ENCODE peak calls at places on chromosomes 12 and 14, in eight cellular contexts. One of them, this sample, is unnamed.

GRCh38 chr12:116929885-116930284 is 19.1 kb downstream of the FBXW8 start:
- DNase-seq in cardiac muscle cell: no peak
- DNase-seq in stimulated activated CD8-positive, alpha-beta memory T cell treated with anti-CD3 and anti-CD28 coated beads, Interleukin-2, amount 100 ng/mL, for 1 hour: no peak
- DNase-seq in H7: no peak
- DNase-seq in T-cell: no peak
- DNase-seq in tibial artery: no peak
- DNase-seq in NCI-H2081 treated with DMSO at 0.1 percent for 48 hours: no peak
- DNase-seq in stromal cell of bone marrow: no peak
- DNase-seq in this sample: no peak

GRCh38 chr12:100877776-100878175 is 83.2 kb downstream of the ANO4 start:
- DNase-seq in cardiac muscle cell: no peak
- DNase-seq in stimulated activated CD8-positive, alpha-beta memory T cell treated with anti-CD3 and anti-CD28 coated beads, Interleukin-2, amount 100 ng/mL, for 1 hour: no peak
- DNase-seq in H7: no peak
- DNase-seq in T-cell: no peak
- DNase-seq in tibial artery: no peak
- DNase-seq in NCI-H2081 treated with DMSO at 0.1 percent for 48 hours: no peak
- DNase-seq in stromal cell of bone marrow: no peak
- DNase-seq in this sample: no peak

GRCh38 chr12:126493366-126494108 is 1428.3 kb downstream of the AACS start:
- DNase-seq in cardiac muscle cell: no peak
- DNase-seq in stimulated activated CD8-positive, alpha-beta memory T cell treated with anti-CD3 and anti-CD28 coated beads, Interleukin-2, amount 100 ng/mL, for 1 hour: no peak
- DNase-seq in H7: no peak
- DNase-seq in T-cell: no peak
- DNase-seq in tibial artery: no peak
- DNase-seq in NCI-H2081 treated with DMSO at 0.1 percent for 48 hours: no peak
- DNase-seq in stromal cell of bone marrow: peak; percentile 26
- DNase-seq in this sample: no peak

GRCh38 chr12:6461401-6462233 is 8.9 kb downstream of the VAMP1 start:
- DNase-seq in cardiac muscle cell: no peak
- DNase-seq in stimulated activated CD8-positive, alpha-beta memory T cell treated with anti-CD3 and anti-CD28 coated beads, Interleukin-2, amount 100 ng/mL, for 1 hour: peak; percentile 62
- DNase-seq in H7: no peak
- DNase-seq in T-cell: peak; percentile 77
- DNase-seq in tibial artery: peak; percentile 58
- DNase-seq in NCI-H2081 treated with DMSO at 0.1 percent for 48 hours: no peak
- DNase-seq in stromal cell of bone marrow: no peak
- DNase-seq in this sample: peak; percentile 86

GRCh38 chr12:63978519-63978918 is 134.0 kb downstream of the SRGAP1 start:
- DNase-seq in cardiac muscle cell: no peak
- DNase-seq in stimulated activated CD8-positive, alpha-beta memory T cell treated with anti-CD3 and anti-CD28 coated beads, Interleukin-2, amount 100 ng/mL, for 1 hour: no peak
- DNase-seq in H7: no peak
- DNase-seq in T-cell: no peak
- DNase-seq in tibial artery: no peak
- DNase-seq in NCI-H2081 treated with DMSO at 0.1 percent for 48 hours: no peak
- DNase-seq in stromal cell of bone marrow: peak; percentile 24
- DNase-seq in this sample: no peak

GRCh38 chr12:14910090-14910915 is 24.6 kb upstream of the MGP start:
- DNase-seq in cardiac muscle cell: no peak
- DNase-seq in stimulated activated CD8-positive, alpha-beta memory T cell treated with anti-CD3 and anti-CD28 coated beads, Interleukin-2, amount 100 ng/mL, for 1 hour: no peak
- DNase-seq in H7: no peak
- DNase-seq in T-cell: no peak
- DNase-seq in tibial artery: no peak
- DNase-seq in NCI-H2081 treated with DMSO at 0.1 percent for 48 hours: no peak
- DNase-seq in stromal cell of bone marrow: no peak
- DNase-seq in this sample: no peak

GRCh38 chr12:88870000-88870737 is 289.9 kb upstream of the KITLG start:
- DNase-seq in cardiac muscle cell: no peak
- DNase-seq in stimulated activated CD8-positive, alpha-beta memory T cell treated with anti-CD3 and anti-CD28 coated beads, Interleukin-2, amount 100 ng/mL, for 1 hour: no peak
- DNase-seq in H7: no peak
- DNase-seq in T-cell: no peak
- DNase-seq in tibial artery: no peak
- DNase-seq in NCI-H2081 treated with DMSO at 0.1 percent for 48 hours: no peak
- DNase-seq in stromal cell of bone marrow: peak; percentile 73
- DNase-seq in this sample: no peak

GRCh38 chr12:64187794-64188193 is 34.3 kb downstream of the KICS2 start:
- DNase-seq in cardiac muscle cell: no peak
- DNase-seq in stimulated activated CD8-positive, alpha-beta memory T cell treated with anti-CD3 and anti-CD28 coated beads, Interleukin-2, amount 100 ng/mL, for 1 hour: no peak
- DNase-seq in H7: no peak
- DNase-seq in T-cell: no peak
- DNase-seq in tibial artery: no peak
- DNase-seq in NCI-H2081 treated with DMSO at 0.1 percent for 48 hours: no peak
- DNase-seq in stromal cell of bone marrow: no peak
- DNase-seq in this sample: no peak

GRCh38 chr14:78598046-78598652 is 428.0 kb downstream of the NRXN3 start:
- DNase-seq in cardiac muscle cell: peak; percentile 84
- DNase-seq in stimulated activated CD8-positive, alpha-beta memory T cell treated with anti-CD3 and anti-CD28 coated beads, Interleukin-2, amount 100 ng/mL, for 1 hour: no peak
- DNase-seq in H7: peak; percentile 76
- DNase-seq in T-cell: peak; percentile 13
- DNase-seq in tibial artery: peak; percentile 25
- DNase-seq in NCI-H2081 treated with DMSO at 0.1 percent for 48 hours: no peak
- DNase-seq in stromal cell of bone marrow: no peak
- DNase-seq in this sample: no peak

GRCh38 chr14:33432407-33433023 is 493.8 kb downstream of the NPAS3 start:
- DNase-seq in cardiac muscle cell: peak; percentile 39
- DNase-seq in stimulated activated CD8-positive, alpha-beta memory T cell treated with anti-CD3 and anti-CD28 coated beads, Interleukin-2, amount 100 ng/mL, for 1 hour: no peak
- DNase-seq in H7: no peak
- DNase-seq in T-cell: no peak
- DNase-seq in tibial artery: no peak
- DNase-seq in NCI-H2081 treated with DMSO at 0.1 percent for 48 hours: peak; percentile 15
- DNase-seq in stromal cell of bone marrow: peak; percentile 4
- DNase-seq in this sample: no peak

GRCh38 chr14:64569108-64570045 is 19.6 kb downstream of the PPP1R36 start:
- DNase-seq in cardiac muscle cell: no peak
- DNase-seq in stimulated activated CD8-positive, alpha-beta memory T cell treated with anti-CD3 and anti-CD28 coated beads, Interleukin-2, amount 100 ng/mL, for 1 hour: no peak
- DNase-seq in H7: no peak
- DNase-seq in T-cell: no peak
- DNase-seq in tibial artery: peak; percentile 74
- DNase-seq in NCI-H2081 treated with DMSO at 0.1 percent for 48 hours: no peak
- DNase-seq in stromal cell of bone marrow: peak; percentile 71
- DNase-seq in this sample: no peak

GRCh38 chr12:51341259-51342007 is 5.0 kb downstream of the CELA1 start:
- DNase-seq in cardiac muscle cell: peak; percentile 83
- DNase-seq in stimulated activated CD8-positive, alpha-beta memory T cell treated with anti-CD3 and anti-CD28 coated beads, Interleukin-2, amount 100 ng/mL, for 1 hour: peak; percentile 54
- DNase-seq in H7: peak; percentile 79
- DNase-seq in T-cell: peak; percentile 75
- DNase-seq in tibial artery: peak; percentile 70
- DNase-seq in NCI-H2081 treated with DMSO at 0.1 percent for 48 hours: peak; percentile 17
- DNase-seq in stromal cell of bone marrow: no peak
- DNase-seq in this sample: peak; percentile 65

GRCh38 chr12:69610126-69610525 is 581 bp downstream of the LRRC10 start:
- DNase-seq in cardiac muscle cell: no peak
- DNase-seq in stimulated activated CD8-positive, alpha-beta memory T cell treated with anti-CD3 and anti-CD28 coated beads, Interleukin-2, amount 100 ng/mL, for 1 hour: no peak
- DNase-seq in H7: no peak
- DNase-seq in T-cell: no peak
- DNase-seq in tibial artery: no peak
- DNase-seq in NCI-H2081 treated with DMSO at 0.1 percent for 48 hours: no peak
- DNase-seq in stromal cell of bone marrow: no peak
- DNase-seq in this sample: no peak

GRCh38 chr14:35197015-35197414 is 74.7 kb downstream of the PRORP start:
- DNase-seq in cardiac muscle cell: no peak
- DNase-seq in stimulated activated CD8-positive, alpha-beta memory T cell treated with anti-CD3 and anti-CD28 coated beads, Interleukin-2, amount 100 ng/mL, for 1 hour: no peak
- DNase-seq in H7: no peak
- DNase-seq in T-cell: no peak
- DNase-seq in tibial artery: no peak
- DNase-seq in NCI-H2081 treated with DMSO at 0.1 percent for 48 hours: no peak
- DNase-seq in stromal cell of bone marrow: peak; percentile 54
- DNase-seq in this sample: no peak

GRCh38 chr12:65960820-65961691 is 136.8 kb downstream of the HMGA2 start:
- DNase-seq in cardiac muscle cell: no peak
- DNase-seq in stimulated activated CD8-positive, alpha-beta memory T cell treated with anti-CD3 and anti-CD28 coated beads, Interleukin-2, amount 100 ng/mL, for 1 hour: no peak
- DNase-seq in H7: no peak
- DNase-seq in T-cell: no peak
- DNase-seq in tibial artery: no peak
- DNase-seq in NCI-H2081 treated with DMSO at 0.1 percent for 48 hours: no peak
- DNase-seq in stromal cell of bone marrow: no peak
- DNase-seq in this sample: no peak

GRCh38 chr14:103281496-103282231 is 52.4 kb upstream of the EIF5 start:
- DNase-seq in cardiac muscle cell: peak; percentile 74
- DNase-seq in stimulated activated CD8-positive, alpha-beta memory T cell treated with anti-CD3 and anti-CD28 coated beads, Interleukin-2, amount 100 ng/mL, for 1 hour: no peak
- DNase-seq in H7: peak; percentile 87
- DNase-seq in T-cell: no peak
- DNase-seq in tibial artery: no peak
- DNase-seq in NCI-H2081 treated with DMSO at 0.1 percent for 48 hours: no peak
- DNase-seq in stromal cell of bone marrow: no peak
- DNase-seq in this sample: no peak

GRCh38 chr12:40792792-40793386 is 100.7 kb downstream of the CNTN1 start:
- DNase-seq in cardiac muscle cell: no peak
- DNase-seq in stimulated activated CD8-positive, alpha-beta memory T cell treated with anti-CD3 and anti-CD28 coated beads, Interleukin-2, amount 100 ng/mL, for 1 hour: no peak
- DNase-seq in H7: no peak
- DNase-seq in T-cell: no peak
- DNase-seq in tibial artery: no peak
- DNase-seq in NCI-H2081 treated with DMSO at 0.1 percent for 48 hours: no peak
- DNase-seq in stromal cell of bone marrow: no peak
- DNase-seq in this sample: no peak

GRCh38 chr12:57226588-57227314 is 2.8 kb upstream of the SHMT2 start:
- DNase-seq in cardiac muscle cell: no peak
- DNase-seq in stimulated activated CD8-positive, alpha-beta memory T cell treated with anti-CD3 and anti-CD28 coated beads, Interleukin-2, amount 100 ng/mL, for 1 hour: no peak
- DNase-seq in H7: peak; percentile 91
- DNase-seq in T-cell: no peak
- DNase-seq in tibial artery: no peak
- DNase-seq in NCI-H2081 treated with DMSO at 0.1 percent for 48 hours: no peak
- DNase-seq in stromal cell of bone marrow: no peak
- DNase-seq in this sample: no peak

GRCh38 chr12:28014196-28014595 is 41.7 kb upstream of the PTHLH start:
- DNase-seq in cardiac muscle cell: no peak
- DNase-seq in stimulated activated CD8-positive, alpha-beta memory T cell treated with anti-CD3 and anti-CD28 coated beads, Interleukin-2, amount 100 ng/mL, for 1 hour: no peak
- DNase-seq in H7: no peak
- DNase-seq in T-cell: no peak
- DNase-seq in tibial artery: no peak
- DNase-seq in NCI-H2081 treated with DMSO at 0.1 percent for 48 hours: no peak
- DNase-seq in stromal cell of bone marrow: no peak
- DNase-seq in this sample: no peak

GRCh38 chr14:73418227-73418626 is 40.1 kb downstream of the NUMB start:
- DNase-seq in cardiac muscle cell: no peak
- DNase-seq in stimulated activated CD8-positive, alpha-beta memory T cell treated with anti-CD3 and anti-CD28 coated beads, Interleukin-2, amount 100 ng/mL, for 1 hour: no peak
- DNase-seq in H7: no peak
- DNase-seq in T-cell: no peak
- DNase-seq in tibial artery: no peak
- DNase-seq in NCI-H2081 treated with DMSO at 0.1 percent for 48 hours: no peak
- DNase-seq in stromal cell of bone marrow: no peak
- DNase-seq in this sample: no peak

GRCh38 chr12:52506858-52507715 is 13.1 kb downstream of the KRT5 start:
- DNase-seq in cardiac muscle cell: peak; percentile 69
- DNase-seq in stimulated activated CD8-positive, alpha-beta memory T cell treated with anti-CD3 and anti-CD28 coated beads, Interleukin-2, amount 100 ng/mL, for 1 hour: no peak
- DNase-seq in H7: peak; percentile 73
- DNase-seq in T-cell: no peak
- DNase-seq in tibial artery: no peak
- DNase-seq in NCI-H2081 treated with DMSO at 0.1 percent for 48 hours: no peak
- DNase-seq in stromal cell of bone marrow: peak; percentile 36
- DNase-seq in this sample: no peak

GRCh38 chr12:91355150-91356006 is 172.8 kb upstream of the DCN start:
- DNase-seq in cardiac muscle cell: peak; percentile 74
- DNase-seq in stimulated activated CD8-positive, alpha-beta memory T cell treated with anti-CD3 and anti-CD28 coated beads, Interleukin-2, amount 100 ng/mL, for 1 hour: no peak
- DNase-seq in H7: peak; percentile 12
- DNase-seq in T-cell: peak; percentile 32
- DNase-seq in tibial artery: peak; percentile 68
- DNase-seq in NCI-H2081 treated with DMSO at 0.1 percent for 48 hours: no peak
- DNase-seq in stromal cell of bone marrow: peak; percentile 71
- DNase-seq in this sample: no peak

GRCh38 chr14:106848330-106849121 is 1322.1 kb downstream of the TMEM121 start:
- DNase-seq in cardiac muscle cell: no peak
- DNase-seq in stimulated activated CD8-positive, alpha-beta memory T cell treated with anti-CD3 and anti-CD28 coated beads, Interleukin-2, amount 100 ng/mL, for 1 hour: no peak
- DNase-seq in H7: no peak
- DNase-seq in T-cell: no peak
- DNase-seq in tibial artery: no peak
- DNase-seq in NCI-H2081 treated with DMSO at 0.1 percent for 48 hours: no peak
- DNase-seq in stromal cell of bone marrow: no peak
- DNase-seq in this sample: no peak

GRCh38 chr14:58812050-58812690 is 174.4 kb downstream of the DACT1 start:
- DNase-seq in cardiac muscle cell: no peak
- DNase-seq in stimulated activated CD8-positive, alpha-beta memory T cell treated with anti-CD3 and anti-CD28 coated beads, Interleukin-2, amount 100 ng/mL, for 1 hour: no peak
- DNase-seq in H7: no peak
- DNase-seq in T-cell: no peak
- DNase-seq in tibial artery: no peak
- DNase-seq in NCI-H2081 treated with DMSO at 0.1 percent for 48 hours: no peak
- DNase-seq in stromal cell of bone marrow: no peak
- DNase-seq in this sample: no peak

GRCh38 chr14:61343991-61344405 is 22.6 kb downstream of the PRKCH start:
- DNase-seq in cardiac muscle cell: no peak
- DNase-seq in stimulated activated CD8-positive, alpha-beta memory T cell treated with anti-CD3 and anti-CD28 coated beads, Interleukin-2, amount 100 ng/mL, for 1 hour: no peak
- DNase-seq in H7: no peak
- DNase-seq in T-cell: no peak
- DNase-seq in tibial artery: no peak
- DNase-seq in NCI-H2081 treated with DMSO at 0.1 percent for 48 hours: no peak
- DNase-seq in stromal cell of bone marrow: no peak
- DNase-seq in this sample: no peak

GRCh38 chr12:42213023-42213422 is 25.0 kb downstream of the YAF2 start:
- DNase-seq in cardiac muscle cell: peak; percentile 63
- DNase-seq in stimulated activated CD8-positive, alpha-beta memory T cell treated with anti-CD3 and anti-CD28 coated beads, Interleukin-2, amount 100 ng/mL, for 1 hour: no peak
- DNase-seq in H7: no peak
- DNase-seq in T-cell: no peak
- DNase-seq in tibial artery: no peak
- DNase-seq in NCI-H2081 treated with DMSO at 0.1 percent for 48 hours: peak; percentile 62
- DNase-seq in stromal cell of bone marrow: no peak
- DNase-seq in this sample: no peak